ENCODE peak calls at places on chromosomes 13 and 19, in four cellular contexts. S is upper lobe of right lung; H is HFF-Myc; O is CD8-positive, alpha-beta T cell. W is an unnamed sample.

GRCh38 chr13:21395953-21396352 is 63.1 kb downstream of the ZDHHC20 start:
- DNase-seq in S (no peak), O (no peak), H (no peak), W (no peak)

GRCh38 chr13:98228661-98229349 is 51.7 kb upstream of the RNF113B start:
- DNase-seq in H (no peak), S (no peak), O (no peak), W (no peak)

GRCh38 chr13:29961036-29961685 is 110.7 kb upstream of the UBL3 start:
- DNase-seq in S (no peak), O (no peak), H (no peak), W (no peak)

GRCh38 chr19:51994048-51994644 is 7.5 kb upstream of the ZNF350 start:
- DNase-seq in S (no peak), H (no peak), O (no peak), W (no peak)

GRCh38 chr13:48222358-48223015 is 10.5 kb upstream of the ITM2B start:
- DNase-seq in H (no peak), O (no peak), S (peak), W (no peak)

GRCh38 chr13:79637086-79637763 is 156.3 kb downstream of the NDFIP2 start:
- DNase-seq in S (no peak), H (no peak), O (no peak), W (no peak)

GRCh38 chr13:49977992-49978391 is 18.9 kb upstream of the TRIM13 start:
- DNase-seq in O (no peak), H (no peak), S (no peak), W (no peak)

GRCh38 chr19:46469541-46470185 is 1.7 kb downstream of the PNMA8A start:
- DNase-seq in S (peak), H (no peak), O (no peak), W (no peak)

GRCh38 chr13:98482476-98483444 is 94.1 kb downstream of the STK24 start:
- DNase-seq in O (no peak), H (no peak), S (peak), W (peak)

GRCh38 chr13:45441633-45442032 is 23.1 kb upstream of the COG3 start:
- DNase-seq in H (no peak), S (no peak), O (no peak), W (no peak)

GRCh38 chr13:58884810-58885209 is 1253.3 kb downstream of the PCDH17 start:
- DNase-seq in S (no peak), H (no peak), O (no peak), W (no peak)

GRCh38 chr13:99208185-99208584 is 7.5 kb downstream of the UBAC2 start:
- DNase-seq in O (no peak), S (no peak), H (no peak), W (no peak)

GRCh38 chr13:80341771-80342271 is 895 bp upstream of the SPRY2 start:
- DNase-seq in O (no peak), S (peak), H (no peak), W (no peak)

GRCh38 chr13:40352807-40353562 is 313.5 kb downstream of the FOXO1 start:
- DNase-seq in S (no peak), O (no peak), H (no peak), W (no peak)

GRCh38 chr13:112781881-112782361 is 92.1 kb downstream of the ATP11A start:
- DNase-seq in H (no peak), S (peak), O (no peak), W (no peak)

GRCh38 chr13:51339354-51339753 is at the start of gene SERPINE3:
- DNase-seq in H (no peak), S (no peak), O (no peak), W (no peak)

GRCh38 chr19:8905342-8905741 is 73.2 kb downstream of the MBD3L1 start:
- DNase-seq in H (no peak), S (no peak), O (no peak), W (no peak)

GRCh38 chr13:36567485-36567884 is 106.3 kb upstream of the SERTM1 start:
- DNase-seq in H (no peak), S (no peak), O (no peak), W (no peak)

GRCh38 chr13:113187263-113187669 is 21.2 kb downstream of the PCID2 start:
- DNase-seq in H (peak), O (no peak), S (no peak), W (peak)

GRCh38 chr13:112690242-112690943 is 555 bp downstream of the ATP11A start:
- DNase-seq in O (peak), H (no peak), S (peak), W (peak)

GRCh38 chr19:7170983-7171382 is 101.5 kb downstream of the ZNF557 start:
- DNase-seq in S (no peak), H (no peak), O (no peak), W (no peak)

GRCh38 chr13:33110386-33110712 is 94.1 kb downstream of the KL start:
- DNase-seq in S (no peak), O (no peak), H (no peak), W (no peak)

GRCh38 chr13:33109801-33110200 is 93.6 kb downstream of the KL start:
- DNase-seq in H (no peak), S (no peak), O (no peak), W (no peak)

GRCh38 chr13:33107403-33107760 is 91.2 kb downstream of the KL start:
- DNase-seq in S (no peak), H (no peak), O (no peak), W (no peak)

GRCh38 chr13:33109319-33109718 is 93.1 kb downstream of the KL start:
- DNase-seq in S (no peak), H (no peak), O (no peak), W (no peak)

DNA sequence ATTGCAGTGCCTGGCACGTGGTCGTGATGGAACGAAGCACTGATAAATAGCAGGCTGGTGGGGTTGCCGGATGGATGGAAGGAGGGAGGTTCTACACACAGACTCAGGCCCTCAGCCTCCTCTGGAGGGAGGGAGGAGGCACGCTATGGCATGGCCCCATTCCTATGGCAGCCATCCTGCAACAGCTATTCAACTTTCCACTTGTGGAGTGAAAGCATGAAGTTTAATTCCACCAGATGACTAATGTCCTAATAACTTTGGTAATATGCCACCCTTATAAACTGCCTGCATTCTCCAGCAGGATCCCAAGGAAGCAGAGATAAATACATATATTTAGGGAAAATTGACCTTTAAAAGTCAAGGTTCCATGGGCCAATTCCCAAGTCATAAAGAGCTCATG is 92.4 kb downstream of the KL start:
- DNase-seq in O (no peak), H (no peak), S (no peak), W (no peak)
- H3K4me3 ChIP-seq in O (no peak), H (no peak), S (no peak), W (no peak)

DNA sequence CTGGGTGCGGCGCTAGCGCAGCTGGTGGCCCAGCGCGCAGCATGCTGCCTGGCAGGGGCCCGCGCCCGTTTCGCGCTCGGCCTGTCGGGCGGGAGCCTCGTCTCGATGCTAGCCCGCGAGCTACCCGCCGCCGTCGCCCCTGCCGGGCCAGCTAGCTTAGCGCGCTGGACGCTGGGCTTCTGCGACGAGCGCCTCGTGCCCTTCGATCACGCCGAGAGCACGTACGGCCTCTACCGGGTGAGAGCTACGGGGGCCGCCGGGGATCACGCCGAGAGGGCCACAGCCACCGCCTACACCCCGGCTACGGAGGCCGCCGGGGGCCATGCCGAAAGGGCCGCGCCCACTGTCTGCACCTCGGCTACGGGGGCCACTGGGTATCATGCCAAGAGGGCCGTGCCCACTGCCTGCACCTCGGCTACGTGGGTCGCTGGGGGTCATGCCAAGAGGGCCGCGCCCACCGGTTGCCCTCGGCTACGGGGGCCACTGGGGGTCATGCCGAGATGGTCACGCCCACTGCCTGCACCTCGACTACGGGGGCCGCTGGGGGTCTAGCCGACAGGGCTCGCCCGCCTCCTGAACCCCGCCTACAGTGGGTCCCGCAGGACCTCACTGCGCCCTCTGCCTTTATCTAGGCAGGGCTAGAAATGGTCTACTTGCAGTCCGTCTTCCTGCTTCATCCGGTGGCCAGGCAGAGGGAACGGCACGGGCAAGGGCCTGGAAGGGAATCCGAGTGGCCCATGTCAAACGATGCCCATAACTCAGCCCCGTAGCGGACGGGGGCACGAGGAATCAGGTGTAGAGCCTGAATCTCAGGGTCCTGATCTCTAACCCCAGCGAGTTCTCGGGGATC is 500 bp downstream of the PGLS start:
- DNase-seq in O (peak), H (peak), S (peak), W (peak)
- TF ChIP-seq CTCF in O (no peak), H (no peak), S (peak), W (peak)

GRCh38 chr13:106958690-106959089 is 390.8 kb upstream of the ARGLU1 start:
- DNase-seq in S (no peak), H (no peak), O (no peak), W (no peak)
- H3K4me3 ChIP-seq in S (no peak), H (no peak), O (no peak), W (no peak)

GRCh38 chr19:30001301-30001700 is 59.3 kb downstream of the URI1 start:
- DNase-seq in H (no peak), S (no peak), O (no peak), W (no peak)

GRCh38 chr19:30003862-30004261 is 61.8 kb downstream of the URI1 start:
- DNase-seq in O (no peak), H (no peak), S (no peak), W (no peak)

GRCh38 chr19:29999490-29999889 is 57.5 kb downstream of the URI1 start:
- DNase-seq in S (no peak), O (no peak), H (no peak), W (no peak)

GRCh38 chr19:30000862-30001261 is 58.8 kb downstream of the URI1 start:
- DNase-seq in O (no peak), S (no peak), H (no peak), W (no peak)

DNA sequence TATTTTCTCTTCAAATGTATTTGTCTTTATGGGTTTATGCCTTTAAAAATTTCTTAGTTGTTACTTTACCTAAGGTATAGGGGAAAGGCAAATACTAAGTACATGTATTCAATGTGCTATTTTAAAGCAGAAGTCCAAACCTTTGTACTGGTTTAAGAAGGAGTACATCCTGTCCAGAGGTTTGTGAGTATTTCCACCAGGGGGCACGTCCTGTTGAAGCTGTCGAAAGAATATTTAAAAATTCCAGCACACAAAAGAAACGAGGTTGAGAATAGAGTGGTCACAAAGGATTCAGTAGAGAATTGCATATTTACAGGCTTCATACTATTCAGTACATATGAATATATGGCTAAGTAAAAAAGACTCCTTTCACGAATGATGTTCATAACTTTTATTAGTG is 59.8 kb downstream of the URI1 start:
- DNase-seq in S (no peak), O (no peak), H (no peak), W (peak)
- TF ChIP-seq CTCF in S (no peak), O (no peak), H (no peak), W (peak)

DNA sequence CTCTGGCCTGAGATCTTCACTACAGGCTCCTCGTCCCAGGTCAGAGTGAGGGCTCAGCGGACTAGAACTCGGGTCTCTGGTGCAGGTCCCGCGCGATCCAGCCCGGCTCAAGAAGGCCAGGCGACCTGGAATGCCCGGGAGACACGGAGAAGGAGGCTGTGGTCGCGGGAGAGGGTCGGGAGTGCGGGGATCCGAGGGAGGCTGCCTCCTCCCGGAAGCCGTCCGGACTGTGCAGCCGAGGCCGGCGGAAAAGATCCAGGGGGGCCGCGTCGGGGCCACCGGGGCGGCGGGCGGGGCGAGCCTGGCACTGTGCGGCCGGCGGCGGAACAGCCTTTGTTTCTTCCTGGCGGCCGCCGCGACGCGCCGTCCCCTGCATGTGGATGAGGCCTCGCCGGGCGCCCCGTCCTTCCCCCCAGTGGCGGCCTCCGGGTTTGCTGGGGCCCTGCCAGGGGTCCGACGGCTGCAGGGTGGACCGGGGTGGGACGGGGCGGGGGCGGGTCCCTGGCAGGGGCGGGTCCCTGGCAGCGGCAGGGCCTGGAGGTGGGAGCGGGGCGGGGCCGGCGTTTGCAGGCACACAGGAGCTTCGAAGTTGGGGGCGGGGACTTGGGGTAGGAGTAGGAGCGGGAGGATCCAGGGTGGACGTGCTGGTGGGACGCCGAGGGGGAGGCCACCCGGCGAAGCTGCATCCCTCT is 1.0 kb upstream of the SLC7A10 start:
- DNase-seq in S (peak), O (no peak), H (no peak), W (no peak)
- H3K4me3 ChIP-seq in S (peak), O (peak), H (no peak), W (no peak)

GRCh38 chr19:57583521-57584416 is at the start of gene ZIK1:
- DNase-seq in O (peak), S (peak), H (peak), W (peak)
- TF ChIP-seq CTCF in O (peak), S (no peak), H (no peak), W (no peak)

DNA sequence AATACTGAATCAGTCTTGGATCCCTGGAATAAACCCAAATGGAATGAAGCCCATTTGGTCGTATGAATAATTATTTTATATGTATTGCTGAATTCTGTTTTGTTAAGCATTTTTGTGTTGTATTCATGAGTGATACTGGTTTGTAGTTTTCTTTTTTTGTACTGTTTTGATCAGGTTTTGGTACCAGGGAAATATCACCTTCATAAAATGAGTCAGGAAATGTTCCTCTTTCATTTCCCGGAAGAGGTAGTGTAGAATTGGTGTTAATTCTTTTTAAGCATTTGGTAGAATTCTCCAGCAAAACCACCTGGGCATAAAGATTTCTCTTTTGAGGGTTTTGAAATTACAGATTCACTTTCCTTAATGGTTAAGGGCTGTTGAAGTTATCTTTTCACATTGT is 13.3 kb downstream of the SPATA13 start:
- DNase-seq in H (no peak), S (no peak), O (no peak), W (no peak)
- H3K4me3 ChIP-seq in H (no peak), S (no peak), O (no peak), W (no peak)

DNA sequence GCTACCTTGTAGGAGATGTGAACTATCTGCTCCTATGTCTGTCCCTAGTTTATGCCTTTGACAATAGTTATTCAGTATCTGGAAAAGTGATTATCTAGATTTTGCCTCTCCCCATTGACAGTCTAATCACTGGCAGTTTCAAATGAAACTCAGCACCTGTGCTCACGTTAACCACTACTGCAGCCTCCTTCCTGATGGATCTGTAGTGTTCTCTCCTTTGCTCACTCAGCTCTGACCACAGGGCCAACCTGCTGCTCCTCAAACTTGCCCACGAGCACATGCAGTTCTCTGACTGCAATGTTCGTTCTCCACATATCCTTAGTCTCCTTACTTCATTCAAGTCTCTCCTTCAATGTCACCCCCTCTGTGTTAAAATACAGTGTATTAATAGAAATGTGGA is 230.1 kb downstream of the NHLRC3 start:
- DNase-seq in O (no peak), H (no peak), S (no peak), W (no peak)
- TF ChIP-seq CTCF in O (no peak), H (no peak), S (no peak), W (no peak)

GRCh38 chr19:48961673-48962028 is 3.5 kb upstream of the FTL start:
- DNase-seq in S (peak), O (no peak), H (no peak), W (no peak)

GRCh38 chr19:48963371-48964204 is 1.5 kb upstream of the FTL start:
- DNase-seq in S (peak), O (peak), H (no peak), W (no peak)

GRCh38 chr19:48962029-48962848 is 2.9 kb upstream of the FTL start:
- DNase-seq in H (no peak), O (peak), S (peak), W (no peak)

GRCh38 chr19:48964205-48965032 is 690 bp upstream of the FTL start:
- DNase-seq in H (no peak), S (no peak), O (no peak), W (no peak)

DNA sequence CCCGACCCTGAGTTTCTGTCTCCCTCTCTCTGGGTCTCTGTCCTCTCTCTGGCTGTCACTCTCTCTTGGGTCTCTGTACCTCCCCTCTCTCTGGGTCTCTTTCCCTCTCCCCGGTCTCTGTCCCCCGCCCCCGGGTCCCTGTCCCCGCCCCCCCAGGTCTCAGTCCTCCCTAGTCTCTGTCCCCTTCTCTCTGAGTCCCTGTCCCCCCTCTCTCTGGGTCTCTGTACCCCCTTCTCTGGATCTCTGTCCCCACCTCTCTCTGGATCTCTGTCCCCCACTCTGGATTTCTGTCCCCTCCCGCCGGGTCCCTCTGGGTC is 2.3 kb upstream of the FTL start:
- DNase-seq in S (no peak), O (no peak), H (no peak), W (no peak)
- H3K4me3 ChIP-seq in S (no peak), O (no peak), H (no peak), W (no peak)